ENCODE peak calls at places on chromosomes 2 and 18, in six cellular contexts. N is SK-N-SH; M is smooth muscle cell of the brain vasculature; B is naive thymus-derived CD4-positive, alpha-beta T cell; G is cardiac fibroblast; I is CD4-positive, CD25-positive, alpha-beta regulatory T cell. E is an unnamed sample.

GRCh38 chr2:60365556-60365955 is 187.9 kb downstream of the BCL11A start:
- DNase-seq in N (no peak), M (no peak), B (no peak), G (no peak), I (no peak), E (no peak)

GRCh38 chr2:241052677-241053360 is 49.3 kb downstream of the MTERF4 start:
- DNase-seq in N (no peak), M (no peak), B (no peak), G (no peak), I (no peak), E (no peak)

GRCh38 chr2:95391641-95392310 is 10.7 kb upstream of the FAHD2A start:
- DNase-seq in N (no peak), M (no peak), B (no peak), G (no peak), I (no peak), E (no peak)

GRCh38 chr2:211429256-211429655 is 872.9 kb downstream of the CPS1 start:
- DNase-seq in N (no peak), M (no peak), B (no peak), G (no peak), I (no peak), E (no peak)

GRCh38 chr18:22342625-22343024 is 75.1 kb downstream of the CTAGE1 start:
- DNase-seq in N (peak), M (no peak), B (no peak), G (peak), I (no peak), E (no peak)

GRCh38 chr2:238225911-238226697 is 13.7 kb downstream of the HES6 start:
- DNase-seq in N (no peak), M (no peak), B (no peak), G (no peak), I (no peak), E (no peak)

GRCh38 chr2:145380436-145381017 is 860.6 kb upstream of the ZEB2 start:
- DNase-seq in N (no peak), M (peak), B (no peak), G (peak), I (no peak), E (no peak)

GRCh38 chr2:135825855-135826190 is 11.2 kb downstream of the LCT start:
- DNase-seq in N (no peak), M (no peak), B (no peak), G (no peak), I (no peak), E (peak)

GRCh38 chr2:19272039-19272438 is 86.4 kb downstream of the OSR1 start:
- DNase-seq in N (no peak), M (no peak), B (no peak), G (no peak), I (no peak), E (no peak)

GRCh38 chr18:32019251-32019943 is 772 bp downstream of the RNF125 start:
- DNase-seq in N (peak), M (no peak), B (peak), G (peak), I (peak), E (peak)

GRCh38 chr2:13002536-13002935 is 285.8 kb downstream of the TRIB2 start:
- DNase-seq in N (no peak), M (no peak), B (no peak), G (no peak), I (no peak), E (no peak)

GRCh38 chr2:21044694-21045371 is 960 bp upstream of the APOB start:
- DNase-seq in N (no peak), M (no peak), B (no peak), G (no peak), I (no peak), E (no peak)

GRCh38 chr2:208319403-208319802 is 53.3 kb downstream of the PIKFYVE start:
- DNase-seq in N (no peak), M (no peak), B (no peak), G (no peak), I (no peak), E (no peak)

GRCh38 chr2:65661980-65662653 is 229.7 kb upstream of the SPRED2 start:
- DNase-seq in N (no peak), M (no peak), B (no peak), G (peak), I (no peak), E (no peak)

GRCh38 chr2:147843421-147843863 is 1.4 kb upstream of the ACVR2A start:
- DNase-seq in N (no peak), M (no peak), B (no peak), G (no peak), I (no peak), E (no peak)

GRCh38 chr2:127185093-127185492 is 35.0 kb downstream of the CYP27C1 start:
- DNase-seq in N (no peak), M (no peak), B (no peak), G (no peak), I (no peak), E (peak)

GRCh38 chr2:192886636-192887035 is 691.9 kb upstream of the TMEFF2 start:
- DNase-seq in N (no peak), M (no peak), B (no peak), G (no peak), I (no peak), E (no peak)

GRCh38 chr2:64222942-64223511 is 78.8 kb upstream of the PELI1 start:
- DNase-seq in N (no peak), M (no peak), B (no peak), G (no peak), I (no peak), E (no peak)

GRCh38 chr18:57446322-57446721 is 11.1 kb downstream of the ONECUT2 start:
- DNase-seq in N (no peak), M (no peak), B (no peak), G (no peak), I (no peak), E (no peak)

GRCh38 chr2:232875256-232876070 is 5.4 kb downstream of the SNORC start:
- DNase-seq in N (peak), M (no peak), B (no peak), G (no peak), I (no peak), E (no peak)

GRCh38 chr2:62152000-62152399 is 43.9 kb upstream of the B3GNT2 start:
- DNase-seq in N (no peak), M (no peak), B (no peak), G (peak), I (no peak), E (no peak)

GRCh38 chr2:30266705-30267104 is 35.4 kb downstream of the LBH start:
- DNase-seq in N (no peak), M (no peak), B (no peak), G (no peak), I (no peak), E (no peak)

GRCh38 chr2:124286089-124286783 is 261.1 kb downstream of the CNTNAP5 start:
- DNase-seq in N (no peak), M (no peak), B (no peak), G (peak), I (no peak), E (no peak)

GRCh38 chr2:9984217-9984739 is 32.8 kb downstream of the GRHL1 start:
- DNase-seq in N (peak), M (no peak), B (peak), G (peak), I (no peak), E (peak)

GRCh38 chr2:218260742-218261423 is at the start of gene GPBAR1:
- DNase-seq in N (no peak), M (no peak), B (no peak), G (no peak), I (no peak), E (no peak)

E was measured in Jurkat, Clone E6-1.